ENCODE peak calls at places on chromosomes 3 and 15, in nine cellular contexts. One of them, this sample, is unnamed.

GRCh38 chr15:79349526-79349925 is 38.6 kb downstream of the TMED3 start:
- DNase-seq in stimulated activated CD4-positive, alpha-beta T cell treated with anti-CD3 and anti-CD28 coated beads, Interleukin-1b, Interleukin-23, amount 100 ng/mL, for 24 hours: no peak
- DNase-seq in GM03348: no peak
- DNase-seq in T-cell: no peak
- DNase-seq in amniotic stem cell: no peak
- DNase-seq in T-helper 9 cell: no peak
- DNase-seq in AG10803: peak
- DNase-seq in HT1080: no peak
- DNase-seq in nephron progenitor cell: no peak
- DNase-seq in this sample: no peak

GRCh38 chr3:32706348-32707025 is 21.5 kb downstream of the CNOT10 start:
- DNase-seq in GM03348: no peak
- DNase-seq in stimulated activated CD4-positive, alpha-beta T cell treated with anti-CD3 and anti-CD28 coated beads, Interleukin-1b, Interleukin-23, amount 100 ng/mL, for 24 hours: no peak
- DNase-seq in AG10803: peak
- DNase-seq in amniotic stem cell: no peak
- DNase-seq in T-helper 9 cell: no peak
- DNase-seq in nephron progenitor cell: no peak
- DNase-seq in T-cell: no peak
- DNase-seq in HT1080: no peak
- DNase-seq in this sample: no peak

GRCh38 chr15:68051109-68051508 is 3.0 kb upstream of the PIAS1 start:
- DNase-seq in stimulated activated CD4-positive, alpha-beta T cell treated with anti-CD3 and anti-CD28 coated beads, Interleukin-1b, Interleukin-23, amount 100 ng/mL, for 24 hours: no peak
- DNase-seq in T-helper 9 cell: no peak
- DNase-seq in AG10803: no peak
- DNase-seq in amniotic stem cell: no peak
- DNase-seq in T-cell: no peak
- DNase-seq in HT1080: no peak
- DNase-seq in nephron progenitor cell: no peak
- DNase-seq in GM03348: no peak
- DNase-seq in this sample: no peak

GRCh38 chr3:131277836-131278497 is 103.6 kb upstream of the NUDT16 start:
- DNase-seq in amniotic stem cell: no peak
- DNase-seq in AG10803: peak
- DNase-seq in T-helper 9 cell: no peak
- DNase-seq in T-cell: no peak
- DNase-seq in stimulated activated CD4-positive, alpha-beta T cell treated with anti-CD3 and anti-CD28 coated beads, Interleukin-1b, Interleukin-23, amount 100 ng/mL, for 24 hours: no peak
- DNase-seq in HT1080: peak
- DNase-seq in GM03348: no peak
- DNase-seq in nephron progenitor cell: no peak
- DNase-seq in this sample: no peak

GRCh38 chr15:33031324-33031736 is 163.2 kb downstream of the FMN1 start:
- DNase-seq in GM03348: peak
- DNase-seq in T-cell: no peak
- DNase-seq in stimulated activated CD4-positive, alpha-beta T cell treated with anti-CD3 and anti-CD28 coated beads, Interleukin-1b, Interleukin-23, amount 100 ng/mL, for 24 hours: no peak
- DNase-seq in HT1080: peak
- DNase-seq in T-helper 9 cell: no peak
- DNase-seq in nephron progenitor cell: no peak
- DNase-seq in amniotic stem cell: no peak
- DNase-seq in AG10803: peak
- DNase-seq in this sample: no peak

GRCh38 chr15:76988874-76989780 is 5.8 kb upstream of the PSTPIP1 start:
- DNase-seq in T-helper 9 cell: no peak
- DNase-seq in GM03348: no peak
- DNase-seq in AG10803: no peak
- DNase-seq in amniotic stem cell: no peak
- DNase-seq in stimulated activated CD4-positive, alpha-beta T cell treated with anti-CD3 and anti-CD28 coated beads, Interleukin-1b, Interleukin-23, amount 100 ng/mL, for 24 hours: no peak
- DNase-seq in nephron progenitor cell: no peak
- DNase-seq in HT1080: no peak
- DNase-seq in T-cell: no peak
- DNase-seq in this sample: no peak

GRCh38 chr3:79018671-79019136 is 749.1 kb downstream of the ROBO1 start:
- DNase-seq in AG10803: peak
- DNase-seq in amniotic stem cell: no peak
- DNase-seq in HT1080: peak
- DNase-seq in GM03348: peak
- DNase-seq in T-helper 9 cell: no peak
- DNase-seq in T-cell: peak
- DNase-seq in stimulated activated CD4-positive, alpha-beta T cell treated with anti-CD3 and anti-CD28 coated beads, Interleukin-1b, Interleukin-23, amount 100 ng/mL, for 24 hours: no peak
- DNase-seq in nephron progenitor cell: peak
- DNase-seq in this sample: peak

GRCh38 chr3:51686512-51687215 is 15.6 kb downstream of the TEX264 start:
- DNase-seq in amniotic stem cell: no peak
- DNase-seq in GM03348: peak
- DNase-seq in nephron progenitor cell: no peak
- DNase-seq in stimulated activated CD4-positive, alpha-beta T cell treated with anti-CD3 and anti-CD28 coated beads, Interleukin-1b, Interleukin-23, amount 100 ng/mL, for 24 hours: peak
- DNase-seq in HT1080: peak
- DNase-seq in T-cell: peak
- DNase-seq in T-helper 9 cell: peak
- DNase-seq in AG10803: peak
- DNase-seq in this sample: no peak

GRCh38 chr3:4776399-4776979 is 202.7 kb upstream of the BHLHE40 start:
- DNase-seq in T-helper 9 cell: no peak
- DNase-seq in stimulated activated CD4-positive, alpha-beta T cell treated with anti-CD3 and anti-CD28 coated beads, Interleukin-1b, Interleukin-23, amount 100 ng/mL, for 24 hours: no peak
- DNase-seq in T-cell: no peak
- DNase-seq in nephron progenitor cell: no peak
- DNase-seq in AG10803: no peak
- DNase-seq in HT1080: no peak
- DNase-seq in GM03348: no peak
- DNase-seq in amniotic stem cell: no peak
- DNase-seq in this sample: no peak

GRCh38 chr3:159273608-159274007 is 471.8 kb downstream of the MFSD1 start:
- DNase-seq in T-helper 9 cell: no peak
- DNase-seq in AG10803: peak
- DNase-seq in amniotic stem cell: peak
- DNase-seq in HT1080: peak
- DNase-seq in nephron progenitor cell: peak
- DNase-seq in stimulated activated CD4-positive, alpha-beta T cell treated with anti-CD3 and anti-CD28 coated beads, Interleukin-1b, Interleukin-23, amount 100 ng/mL, for 24 hours: no peak
- DNase-seq in T-cell: no peak
- DNase-seq in GM03348: peak
- DNase-seq in this sample: no peak

GRCh38 chr15:69557340-69558137 is 104.9 kb downstream of the RPLP1 start:
- DNase-seq in nephron progenitor cell: no peak
- DNase-seq in T-helper 9 cell: no peak
- DNase-seq in GM03348: peak
- DNase-seq in amniotic stem cell: peak
- DNase-seq in T-cell: no peak
- DNase-seq in stimulated activated CD4-positive, alpha-beta T cell treated with anti-CD3 and anti-CD28 coated beads, Interleukin-1b, Interleukin-23, amount 100 ng/mL, for 24 hours: no peak
- DNase-seq in AG10803: peak
- DNase-seq in HT1080: peak
- DNase-seq in this sample: no peak

GRCh38 chr15:67413770-67414429 is 107.0 kb upstream of the C15orf61 start:
- DNase-seq in amniotic stem cell: no peak
- DNase-seq in AG10803: peak
- DNase-seq in T-cell: no peak
- DNase-seq in T-helper 9 cell: no peak
- DNase-seq in nephron progenitor cell: no peak
- DNase-seq in GM03348: no peak
- DNase-seq in HT1080: peak
- DNase-seq in stimulated activated CD4-positive, alpha-beta T cell treated with anti-CD3 and anti-CD28 coated beads, Interleukin-1b, Interleukin-23, amount 100 ng/mL, for 24 hours: no peak
- DNase-seq in this sample: no peak

GRCh38 chr3:12287727-12288465 is 974 bp upstream of the PPARG start:
- DNase-seq in GM03348: peak
- DNase-seq in AG10803: no peak
- DNase-seq in HT1080: no peak
- DNase-seq in T-cell: no peak
- DNase-seq in amniotic stem cell: no peak
- DNase-seq in stimulated activated CD4-positive, alpha-beta T cell treated with anti-CD3 and anti-CD28 coated beads, Interleukin-1b, Interleukin-23, amount 100 ng/mL, for 24 hours: no peak
- DNase-seq in T-helper 9 cell: no peak
- DNase-seq in nephron progenitor cell: peak
- DNase-seq in this sample: no peak

GRCh38 chr3:152941825-152942224 is 106.9 kb downstream of the P2RY1 start:
- DNase-seq in T-helper 9 cell: no peak
- DNase-seq in GM03348: no peak
- DNase-seq in amniotic stem cell: no peak
- DNase-seq in T-cell: no peak
- DNase-seq in AG10803: no peak
- DNase-seq in nephron progenitor cell: no peak
- DNase-seq in HT1080: no peak
- DNase-seq in stimulated activated CD4-positive, alpha-beta T cell treated with anti-CD3 and anti-CD28 coated beads, Interleukin-1b, Interleukin-23, amount 100 ng/mL, for 24 hours: no peak
- DNase-seq in this sample: no peak

GRCh38 chr3:4432233-4432632 is 34.8 kb downstream of the SUMF1 start:
- DNase-seq in HT1080: no peak
- DNase-seq in T-cell: no peak
- DNase-seq in AG10803: no peak
- DNase-seq in T-helper 9 cell: no peak
- DNase-seq in GM03348: no peak
- DNase-seq in nephron progenitor cell: no peak
- DNase-seq in stimulated activated CD4-positive, alpha-beta T cell treated with anti-CD3 and anti-CD28 coated beads, Interleukin-1b, Interleukin-23, amount 100 ng/mL, for 24 hours: no peak
- DNase-seq in amniotic stem cell: no peak
- DNase-seq in this sample: no peak

GRCh38 chr3:178325330-178325729 is 210.9 kb upstream of the KCNMB2 start:
- DNase-seq in GM03348: peak
- DNase-seq in T-helper 9 cell: no peak
- DNase-seq in HT1080: peak
- DNase-seq in AG10803: peak
- DNase-seq in amniotic stem cell: no peak
- DNase-seq in stimulated activated CD4-positive, alpha-beta T cell treated with anti-CD3 and anti-CD28 coated beads, Interleukin-1b, Interleukin-23, amount 100 ng/mL, for 24 hours: no peak
- DNase-seq in T-cell: no peak
- DNase-seq in nephron progenitor cell: no peak
- DNase-seq in this sample: no peak

GRCh38 chr3:114274929-114275328 is 18.9 kb upstream of the TIGIT start:
- DNase-seq in HT1080: peak
- DNase-seq in stimulated activated CD4-positive, alpha-beta T cell treated with anti-CD3 and anti-CD28 coated beads, Interleukin-1b, Interleukin-23, amount 100 ng/mL, for 24 hours: no peak
- DNase-seq in T-helper 9 cell: no peak
- DNase-seq in nephron progenitor cell: no peak
- DNase-seq in T-cell: no peak
- DNase-seq in GM03348: peak
- DNase-seq in AG10803: peak
- DNase-seq in amniotic stem cell: no peak
- DNase-seq in this sample: no peak

GRCh38 chr3:64992462-64993285 is 304.9 kb upstream of the ADAMTS9 start:
- DNase-seq in AG10803: no peak
- DNase-seq in T-helper 9 cell: no peak
- DNase-seq in HT1080: no peak
- DNase-seq in nephron progenitor cell: no peak
- DNase-seq in GM03348: no peak
- DNase-seq in T-cell: no peak
- DNase-seq in amniotic stem cell: no peak
- DNase-seq in stimulated activated CD4-positive, alpha-beta T cell treated with anti-CD3 and anti-CD28 coated beads, Interleukin-1b, Interleukin-23, amount 100 ng/mL, for 24 hours: no peak
- DNase-seq in this sample: no peak

GRCh38 chr3:80997622-80998021 is 763.8 kb downstream of the GBE1 start:
- DNase-seq in AG10803: no peak
- DNase-seq in amniotic stem cell: no peak
- DNase-seq in T-helper 9 cell: no peak
- DNase-seq in HT1080: no peak
- DNase-seq in T-cell: no peak
- DNase-seq in stimulated activated CD4-positive, alpha-beta T cell treated with anti-CD3 and anti-CD28 coated beads, Interleukin-1b, Interleukin-23, amount 100 ng/mL, for 24 hours: no peak
- DNase-seq in GM03348: no peak
- DNase-seq in nephron progenitor cell: no peak
- DNase-seq in this sample: no peak

GRCh38 chr15:77225641-77226040 is 154.7 kb upstream of the TSPAN3 start:
- DNase-seq in T-cell: no peak
- DNase-seq in GM03348: no peak
- DNase-seq in amniotic stem cell: no peak
- DNase-seq in HT1080: no peak
- DNase-seq in AG10803: no peak
- DNase-seq in T-helper 9 cell: no peak
- DNase-seq in stimulated activated CD4-positive, alpha-beta T cell treated with anti-CD3 and anti-CD28 coated beads, Interleukin-1b, Interleukin-23, amount 100 ng/mL, for 24 hours: no peak
- DNase-seq in nephron progenitor cell: no peak
- DNase-seq in this sample: no peak

GRCh38 chr15:95557226-95558046 is 773.1 kb upstream of the NR2F2 start:
- DNase-seq in amniotic stem cell: peak
- DNase-seq in nephron progenitor cell: peak
- DNase-seq in GM03348: peak
- DNase-seq in HT1080: peak
- DNase-seq in T-helper 9 cell: no peak
- DNase-seq in T-cell: no peak
- DNase-seq in AG10803: peak
- DNase-seq in stimulated activated CD4-positive, alpha-beta T cell treated with anti-CD3 and anti-CD28 coated beads, Interleukin-1b, Interleukin-23, amount 100 ng/mL, for 24 hours: no peak
- DNase-seq in this sample: no peak

GRCh38 chr15:49831206-49831965 is 210.5 kb downstream of the DTWD1 start:
- DNase-seq in GM03348: peak
- DNase-seq in nephron progenitor cell: no peak
- DNase-seq in amniotic stem cell: no peak
- DNase-seq in AG10803: peak
- DNase-seq in stimulated activated CD4-positive, alpha-beta T cell treated with anti-CD3 and anti-CD28 coated beads, Interleukin-1b, Interleukin-23, amount 100 ng/mL, for 24 hours: no peak
- DNase-seq in T-helper 9 cell: no peak
- DNase-seq in HT1080: peak
- DNase-seq in T-cell: no peak
- DNase-seq in this sample: no peak